ENCODE peak calls at places on chromosomes 11 and 22, in seven cellular contexts. N is ovary; D is AG08396; I is CD8-positive, alpha-beta memory T cell; W is NCI-H2081; F is amniotic stem cell; J is BJ. B is an unnamed sample.

GRCh38 chr11:18171377-18172000 is 1.1 kb upstream of the MRGPRX4 start:
- DNase-seq in F (no peak), N (no peak), D (peak; percentile 39), J (no peak), I (no peak), W (no peak), B (no peak)

GRCh38 chr11:8011981-8012444 is 24.9 kb downstream of the EIF3F start:
- DNase-seq in I (no peak), W (no peak), J (peak; percentile 76), D (peak; percentile 63), F (peak; percentile 68), N (no peak), B (no peak)

GRCh38 chr11:128694618-128695481 is 978 bp downstream of the FLI1 start:
- DNase-seq in D (peak; percentile 27), N (no peak), I (peak; percentile 26), F (no peak), J (no peak), W (no peak), B (no peak)

GRCh38 chr11:71129624-71130023 is 122.8 kb downstream of the SHANK2 start:
- DNase-seq in N (no peak), I (no peak), J (no peak), W (no peak), D (peak; percentile 43), F (no peak), B (no peak)

GRCh38 chr11:13223112-13223511 is 54.5 kb upstream of the BMAL1 start:
- DNase-seq in W (no peak), F (no peak), I (no peak), N (no peak), D (no peak), J (no peak), B (no peak)

GRCh38 chr11:74844072-74844471 is 95.4 kb downstream of the RNF169 start:
- DNase-seq in W (no peak), F (no peak), J (no peak), I (no peak), D (no peak), N (no peak), B (no peak)

GRCh38 chr11:75447415-75447814 is 14.4 kb upstream of the KLHL35 start:
- DNase-seq in W (no peak), F (no peak), J (no peak), N (no peak), D (no peak), I (no peak), B (no peak)

GRCh38 chr11:10975287-10975721 is 117.5 kb upstream of the ZBED5 start:
- DNase-seq in W (peak; percentile 61), I (no peak), N (no peak), F (no peak), J (no peak), D (no peak), B (no peak)

GRCh38 chr11:73273246-73273890 is 1.2 kb downstream of the P2RY6 start:
- DNase-seq in N (no peak), I (no peak), W (no peak), D (no peak), J (no peak), F (no peak), B (no peak)

GRCh38 chr11:69711824-69712801 is 8.3 kb upstream of the FGF19 start:
- DNase-seq in N (no peak), W (no peak), I (no peak), D (no peak), F (no peak), J (no peak), B (peak; percentile 2)

GRCh38 chr11:73176892-73177155 is 34.7 kb upstream of the FCHSD2 start:
- DNase-seq in D (no peak), I (no peak), J (no peak), F (no peak), N (no peak), W (no peak), B (no peak)

GRCh38 chr11:2582958-2583604 is 116.7 kb downstream of the KCNQ1OT1 start:
- DNase-seq in N (peak; percentile 14), J (no peak), W (no peak), I (no peak), F (no peak), D (no peak), B (no peak)

GRCh38 chr22:46360097-46360496 is 24.6 kb downstream of the TRMU start:
- DNase-seq in F (no peak), W (no peak), J (no peak), N (no peak), D (no peak), I (no peak), B (no peak)

GRCh38 chr11:34214961-34215805 is 109.8 kb downstream of the NAT10 start:
- DNase-seq in I (no peak), J (no peak), N (no peak), D (no peak), W (no peak), F (no peak), B (no peak)

GRCh38 chr11:96339704-96340554 is 3.1 kb downstream of the MAML2 start:
- DNase-seq in F (no peak), D (peak; percentile 33), W (no peak), I (no peak), J (no peak), N (no peak), B (no peak)

GRCh38 chr11:63813035-63813562 is at the start of gene SPINDOC:
- DNase-seq in I (peak; percentile 65), J (no peak), D (peak; percentile 97), F (peak; percentile 27), W (peak; percentile 87), N (peak; percentile 81), B (peak; percentile 69)

GRCh38 chr11:72783144-72783910 is 10.5 kb downstream of the STARD10 start:
- DNase-seq in D (no peak), J (no peak), F (no peak), N (no peak), W (no peak), I (no peak), B (no peak)

GRCh38 chr22:44664149-44664548 is 37.9 kb upstream of the PRR5 start:
- DNase-seq in I (peak; percentile 62), F (no peak), J (no peak), W (no peak), D (no peak), N (no peak), B (no peak)

GRCh38 chr22:36365020-36365411 is 22.8 kb downstream of the MYH9 start:
- DNase-seq in N (no peak), I (peak; percentile 87), W (no peak), J (peak; percentile 66), D (peak; percentile 77), F (peak; percentile 81), B (peak; percentile 84)

GRCh38 chr11:33704240-33705002 is 3.8 kb upstream of the C11orf91 start:
- DNase-seq in N (no peak), W (no peak), I (no peak), F (no peak), J (no peak), D (no peak), B (no peak)

GRCh38 chr11:58626915-58627483 is 4.5 kb downstream of the CNTF start:
- DNase-seq in I (no peak), F (no peak), N (no peak), W (no peak), D (no peak), J (no peak), B (no peak)